ENCODE peak calls at places on chromosome 3, in eight cellular contexts. One of them, this sample, is unnamed.

GRCh38 chr3:142315083-142315482 is 89.7 kb upstream of the GK5 start:
- DNase-seq in tibial artery: no peak
- DNase-seq in astrocyte: peak
- DNase-seq in AG04450: peak
- DNase-seq in ovary: no peak
- DNase-seq in body of pancreas: no peak
- DNase-seq in hepatocyte: no peak
- DNase-seq in AG04449: peak
- DNase-seq in this sample: peak

GRCh38 chr3:15637131-15637951 is 35.8 kb downstream of the BTD start:
- DNase-seq in AG04449: no peak
- DNase-seq in body of pancreas: no peak
- DNase-seq in tibial artery: no peak
- DNase-seq in astrocyte: peak
- DNase-seq in ovary: no peak
- DNase-seq in AG04450: no peak
- DNase-seq in hepatocyte: no peak
- DNase-seq in this sample: no peak

GRCh38 chr3:102205647-102206046 is 229.2 kb upstream of the ZPLD1 start:
- DNase-seq in body of pancreas: no peak
- DNase-seq in ovary: no peak
- DNase-seq in tibial artery: no peak
- DNase-seq in hepatocyte: no peak
- DNase-seq in AG04449: no peak
- DNase-seq in AG04450: no peak
- DNase-seq in astrocyte: no peak
- DNase-seq in this sample: no peak

GRCh38 chr3:142366434-142366833 is 81.4 kb downstream of the XRN1 start:
- DNase-seq in AG04449: no peak
- DNase-seq in ovary: no peak
- DNase-seq in hepatocyte: no peak
- DNase-seq in tibial artery: no peak
- DNase-seq in AG04450: no peak
- DNase-seq in body of pancreas: no peak
- DNase-seq in astrocyte: no peak
- DNase-seq in this sample: no peak

GRCh38 chr3:14398801-14399114 is 3.6 kb upstream of the SLC6A6 start:
- DNase-seq in astrocyte: no peak
- DNase-seq in hepatocyte: no peak
- DNase-seq in AG04449: no peak
- DNase-seq in tibial artery: no peak
- DNase-seq in ovary: no peak
- DNase-seq in AG04450: no peak
- DNase-seq in body of pancreas: no peak
- DNase-seq in this sample: no peak

GRCh38 chr3:42067324-42067723 is 23.8 kb upstream of the TRAK1 start:
- DNase-seq in tibial artery: no peak
- DNase-seq in astrocyte: peak
- DNase-seq in AG04449: no peak
- DNase-seq in ovary: no peak
- DNase-seq in AG04450: no peak
- DNase-seq in body of pancreas: no peak
- DNase-seq in hepatocyte: peak
- DNase-seq in this sample: no peak

GRCh38 chr3:7788881-7789280 is 712.7 kb upstream of the LMCD1 start:
- DNase-seq in AG04449: no peak
- DNase-seq in ovary: no peak
- DNase-seq in tibial artery: no peak
- DNase-seq in astrocyte: peak
- DNase-seq in hepatocyte: no peak
- DNase-seq in AG04450: no peak
- DNase-seq in body of pancreas: no peak
- DNase-seq in this sample: no peak

GRCh38 chr3:129226374-129226773 is 23.0 kb upstream of the COPG1 start:
- DNase-seq in tibial artery: peak
- DNase-seq in AG04449: peak
- DNase-seq in body of pancreas: peak
- DNase-seq in astrocyte: peak
- DNase-seq in AG04450: no peak
- DNase-seq in hepatocyte: no peak
- DNase-seq in ovary: peak
- DNase-seq in this sample: no peak

GRCh38 chr3:15815696-15816095 is 17.9 kb upstream of the ANKRD28 start:
- DNase-seq in AG04449: peak
- DNase-seq in astrocyte: peak
- DNase-seq in tibial artery: no peak
- DNase-seq in AG04450: peak
- DNase-seq in hepatocyte: peak
- DNase-seq in ovary: no peak
- DNase-seq in body of pancreas: no peak
- DNase-seq in this sample: no peak

GRCh38 chr3:182325213-182325941 is 467.9 kb upstream of the ATP11B start:
- DNase-seq in astrocyte: peak
- DNase-seq in hepatocyte: no peak
- DNase-seq in tibial artery: no peak
- DNase-seq in AG04450: no peak
- DNase-seq in body of pancreas: no peak
- DNase-seq in ovary: no peak
- DNase-seq in AG04449: no peak
- DNase-seq in this sample: no peak

GRCh38 chr3:195004512-195005250 is 266.3 kb downstream of the XXYLT1 start:
- DNase-seq in hepatocyte: no peak
- DNase-seq in AG04449: no peak
- DNase-seq in ovary: peak
- DNase-seq in astrocyte: no peak
- DNase-seq in tibial artery: peak
- DNase-seq in AG04450: no peak
- DNase-seq in body of pancreas: no peak
- DNase-seq in this sample: no peak

GRCh38 chr3:5010706-5011554 is 31.7 kb downstream of the BHLHE40 start:
- DNase-seq in AG04450: no peak
- DNase-seq in tibial artery: no peak
- DNase-seq in astrocyte: no peak
- DNase-seq in body of pancreas: no peak
- DNase-seq in hepatocyte: no peak
- DNase-seq in ovary: no peak
- DNase-seq in AG04449: no peak
- DNase-seq in this sample: no peak

GRCh38 chr3:27500051-27500450 is 15.9 kb upstream of the SLC4A7 start:
- DNase-seq in AG04449: no peak
- DNase-seq in tibial artery: no peak
- DNase-seq in AG04450: no peak
- DNase-seq in ovary: no peak
- DNase-seq in hepatocyte: no peak
- DNase-seq in astrocyte: no peak
- DNase-seq in body of pancreas: no peak
- DNase-seq in this sample: no peak

GRCh38 chr3:124383846-124384483 is 346.3 kb upstream of the UMPS start:
- DNase-seq in body of pancreas: no peak
- DNase-seq in AG04450: no peak
- DNase-seq in astrocyte: no peak
- DNase-seq in ovary: no peak
- DNase-seq in hepatocyte: no peak
- DNase-seq in AG04449: no peak
- DNase-seq in tibial artery: no peak
- DNase-seq in this sample: no peak

GRCh38 chr3:143206955-143207337 is 87.4 kb downstream of the CHST2 start:
- DNase-seq in hepatocyte: no peak
- DNase-seq in AG04449: no peak
- DNase-seq in body of pancreas: no peak
- DNase-seq in astrocyte: no peak
- DNase-seq in AG04450: no peak
- DNase-seq in ovary: no peak
- DNase-seq in tibial artery: no peak
- DNase-seq in this sample: no peak

GRCh38 chr3:132561003-132561402 is 36.1 kb upstream of the ACKR4 start:
- DNase-seq in AG04449: no peak
- DNase-seq in AG04450: no peak
- DNase-seq in hepatocyte: no peak
- DNase-seq in astrocyte: no peak
- DNase-seq in tibial artery: no peak
- DNase-seq in ovary: no peak
- DNase-seq in body of pancreas: no peak
- DNase-seq in this sample: no peak

DNA sequence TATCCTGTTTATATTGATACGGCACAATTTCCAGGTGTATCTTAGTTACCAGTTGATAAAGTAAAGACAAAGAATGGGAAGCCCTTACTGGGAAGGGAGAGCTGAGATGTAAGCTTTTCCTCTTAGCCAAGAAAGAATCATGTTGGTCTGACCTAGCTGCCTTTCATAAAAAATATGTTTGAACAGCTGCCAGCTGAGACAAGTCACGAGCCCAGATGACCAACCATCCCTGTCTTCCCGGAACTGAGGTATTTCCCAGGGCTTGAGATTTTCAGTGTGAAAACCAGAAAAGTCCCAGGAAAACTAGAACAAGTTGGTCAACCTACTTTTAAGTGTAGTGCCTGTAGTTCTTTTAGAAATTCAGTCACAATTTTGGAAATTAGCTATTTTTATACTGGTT is 3.6 kb upstream of the MYH15 start:
- DNase-seq in astrocyte: no peak
- DNase-seq in AG04450: no peak
- DNase-seq in tibial artery: no peak
- DNase-seq in hepatocyte: no peak
- DNase-seq in AG04449: no peak
- DNase-seq in body of pancreas: no peak
- DNase-seq in ovary: no peak
- DNase-seq in this sample: peak
- H3K4me3 ChIP-seq in astrocyte: no peak
- H3K4me3 ChIP-seq in AG04450: no peak
- H3K4me3 ChIP-seq in tibial artery: no peak
- H3K4me3 ChIP-seq in hepatocyte: no peak
- H3K4me3 ChIP-seq in AG04449: no peak
- H3K4me3 ChIP-seq in body of pancreas: no peak
- H3K4me3 ChIP-seq in ovary: no peak
- H3K4me3 ChIP-seq in this sample: no peak

GRCh38 chr3:78995087-78995486 is 772.7 kb downstream of the ROBO1 start:
- DNase-seq in astrocyte: no peak
- DNase-seq in AG04450: no peak
- DNase-seq in ovary: no peak
- DNase-seq in tibial artery: no peak
- DNase-seq in AG04449: no peak
- DNase-seq in hepatocyte: no peak
- DNase-seq in body of pancreas: no peak
- DNase-seq in this sample: no peak
- H3K4me3 ChIP-seq in astrocyte: no peak
- H3K4me3 ChIP-seq in AG04450: no peak
- H3K4me3 ChIP-seq in ovary: no peak
- H3K4me3 ChIP-seq in tibial artery: no peak
- H3K4me3 ChIP-seq in AG04449: no peak
- H3K4me3 ChIP-seq in hepatocyte: no peak
- H3K4me3 ChIP-seq in body of pancreas: no peak
- H3K4me3 ChIP-seq in this sample: no peak

GRCh38 chr3:120285508-120285841 is 453 bp upstream of the GPR156 start:
- DNase-seq in AG04449: no peak
- DNase-seq in hepatocyte: no peak
- DNase-seq in AG04450: no peak
- DNase-seq in tibial artery: no peak
- DNase-seq in ovary: no peak
- DNase-seq in body of pancreas: no peak
- DNase-seq in astrocyte: no peak
- DNase-seq in this sample: no peak

GRCh38 chr3:120284702-120285507 is at the start of gene GPR156:
- DNase-seq in astrocyte: no peak
- DNase-seq in ovary: peak
- DNase-seq in hepatocyte: peak
- DNase-seq in AG04450: no peak
- DNase-seq in AG04449: no peak
- DNase-seq in tibial artery: no peak
- DNase-seq in body of pancreas: peak
- DNase-seq in this sample: no peak

DNA sequence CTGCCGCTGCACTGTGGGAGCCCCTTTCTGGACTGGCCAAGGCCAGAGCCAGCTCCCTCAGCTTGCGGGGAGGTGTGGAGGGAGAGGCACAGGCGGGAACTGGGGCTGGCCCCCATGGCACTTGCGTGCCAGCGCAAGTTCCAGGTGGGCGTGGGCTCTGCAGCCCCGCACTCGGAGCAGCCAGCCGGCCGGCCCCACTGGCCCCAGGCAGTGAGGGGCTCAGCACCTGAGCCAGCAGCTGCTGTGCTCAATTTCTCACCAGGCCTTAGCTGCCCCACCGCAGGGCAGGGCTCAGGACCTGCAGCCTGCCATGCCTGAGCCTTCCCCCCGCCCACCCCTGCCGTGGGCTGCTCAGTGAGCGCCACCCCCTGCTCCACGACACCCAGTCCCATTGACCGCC is 4.6 kb upstream of the GPR156 start:
- DNase-seq in ovary: no peak
- DNase-seq in AG04450: no peak
- DNase-seq in hepatocyte: no peak
- DNase-seq in tibial artery: no peak
- DNase-seq in AG04449: no peak
- DNase-seq in body of pancreas: no peak
- DNase-seq in astrocyte: no peak
- DNase-seq in this sample: no peak
- H3K4me3 ChIP-seq in ovary: no peak
- H3K4me3 ChIP-seq in AG04450: no peak
- H3K4me3 ChIP-seq in hepatocyte: no peak
- H3K4me3 ChIP-seq in tibial artery: no peak
- H3K4me3 ChIP-seq in AG04449: no peak
- H3K4me3 ChIP-seq in body of pancreas: no peak
- H3K4me3 ChIP-seq in astrocyte: no peak
- H3K4me3 ChIP-seq in this sample: no peak

DNA sequence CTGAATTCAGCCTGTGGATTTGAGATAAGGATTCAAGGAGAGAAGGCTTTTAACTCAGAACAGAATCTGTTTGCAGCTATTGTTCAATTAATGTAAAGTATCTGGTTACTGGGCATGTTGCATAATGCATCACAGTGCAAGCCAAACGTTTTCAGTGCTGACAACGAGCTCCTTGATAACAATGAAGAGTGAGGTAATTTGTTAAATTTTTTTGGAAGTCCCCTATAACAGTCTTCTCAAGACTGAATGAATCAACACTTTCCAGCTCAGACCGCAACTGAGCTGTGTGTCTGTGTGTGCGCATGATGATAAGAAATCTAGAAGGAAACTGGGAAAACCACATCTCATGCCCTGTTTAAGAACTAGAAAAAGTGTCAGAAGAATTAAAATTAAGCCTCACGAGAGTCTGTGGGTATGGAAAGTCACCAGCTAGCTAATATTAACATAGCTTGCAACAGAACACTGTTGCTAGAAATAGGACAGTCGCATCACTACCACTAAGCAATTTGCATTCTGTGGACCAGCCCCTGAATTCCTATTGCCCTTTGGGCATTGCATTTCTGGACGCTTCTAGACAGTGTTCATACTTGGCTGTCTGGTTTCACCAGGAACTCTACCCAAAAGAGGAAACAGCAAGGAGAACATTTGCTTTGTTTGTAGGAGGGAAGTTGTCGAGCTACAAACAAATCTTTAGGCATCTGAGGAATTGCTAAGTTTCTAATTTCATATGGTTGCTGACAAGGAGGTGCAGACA is 43.7 kb upstream of the ATP2C1 start:
- DNase-seq in tibial artery: no peak
- DNase-seq in hepatocyte: peak
- DNase-seq in astrocyte: peak
- DNase-seq in ovary: no peak
- DNase-seq in AG04450: no peak
- DNase-seq in AG04449: no peak
- DNase-seq in body of pancreas: peak
- DNase-seq in this sample: no peak
- H3K4me3 ChIP-seq in tibial artery: peak
- H3K4me3 ChIP-seq in hepatocyte: no peak
- H3K4me3 ChIP-seq in astrocyte: no peak
- H3K4me3 ChIP-seq in ovary: no peak
- H3K4me3 ChIP-seq in AG04450: no peak
- H3K4me3 ChIP-seq in AG04449: no peak
- H3K4me3 ChIP-seq in body of pancreas: no peak
- H3K4me3 ChIP-seq in this sample: no peak

GRCh38 chr3:52534281-52535183 is 875 bp upstream of the NT5DC2 start:
- DNase-seq in AG04450: no peak
- DNase-seq in AG04449: no peak
- DNase-seq in body of pancreas: no peak
- DNase-seq in hepatocyte: peak
- DNase-seq in tibial artery: peak
- DNase-seq in astrocyte: no peak
- DNase-seq in ovary: peak
- DNase-seq in this sample: no peak
- H3K4me3 ChIP-seq in AG04450: peak
- H3K4me3 ChIP-seq in AG04449: peak
- H3K4me3 ChIP-seq in body of pancreas: peak
- H3K4me3 ChIP-seq in hepatocyte: peak
- H3K4me3 ChIP-seq in tibial artery: peak
- H3K4me3 ChIP-seq in astrocyte: peak
- H3K4me3 ChIP-seq in ovary: peak
- H3K4me3 ChIP-seq in this sample: peak

This sample was measured in epithelial cell of proximal tubule.